ENCODE peak calls at places on chromosomes 11 and 22, in five cellular contexts. B, Y, O, E and P are unnamed samples.

GRCh38 chr11:75592699-75593098 is 30.6 kb downstream of the SERPINH1 start:
- DNase-seq in E (no peak), O (no peak), B (no peak), Y (no peak), P (no peak)

GRCh38 chr11:23509023-23509422 is 648.7 kb upstream of the CCDC179 start:
- DNase-seq in B (no peak), O (peak), E (peak), Y (no peak), P (no peak)

GRCh38 chr22:21829523-21829922 is 37.9 kb downstream of the MAPK1 start:
- DNase-seq in Y (no peak), B (no peak), E (no peak), O (peak), P (no peak)

GRCh38 chr11:107565219-107565937 is at the start of gene ALKBH8:
- DNase-seq in Y (peak), B (no peak), O (peak), E (peak), P (no peak)

GRCh38 chr11:97746832-97747231 is 1273.9 kb upstream of the CNTN5 start:
- DNase-seq in B (no peak), O (no peak), E (no peak), Y (no peak), P (no peak)

GRCh38 chr22:21026783-21027692 is 5.3 kb downstream of the SLC7A4 start:
- DNase-seq in O (peak), E (no peak), Y (no peak), B (no peak), P (no peak)

GRCh38 chr11:22304337-22304961 is 33.7 kb upstream of the SLC17A6 start:
- DNase-seq in Y (peak), B (no peak), E (peak), O (peak), P (no peak)

GRCh38 chr11:111730031-111730430 is 36.2 kb downstream of the PPP2R1B start:
- DNase-seq in B (no peak), Y (no peak), E (peak), O (no peak), P (no peak)

GRCh38 chr11:66718320-66718971 is 10.6 kb downstream of the SPTBN2 start:
- DNase-seq in O (no peak), B (no peak), Y (no peak), E (no peak), P (no peak)

GRCh38 chr22:40007826-40008710 is 13.3 kb downstream of the FAM83F start:
- DNase-seq in Y (no peak), B (no peak), O (no peak), E (no peak), P (no peak)

GRCh38 chr11:7307836-7308235 is 56.1 kb downstream of the SYT9 start:
- DNase-seq in O (no peak), B (no peak), E (no peak), Y (no peak), P (no peak)

GRCh38 chr11:57515332-57516060 is at the start of gene SLC43A1:
- DNase-seq in O (peak), B (no peak), E (peak), Y (no peak), P (no peak)

GRCh38 chr11:35811783-35812182 is 132.1 kb upstream of the LDLRAD3 start:
- DNase-seq in O (no peak), E (no peak), Y (no peak), B (no peak), P (no peak)

GRCh38 chr11:115349427-115349826 is 154.8 kb downstream of the CADM1 start:
- DNase-seq in B (no peak), E (no peak), Y (no peak), O (no peak), P (no peak)

GRCh38 chr11:27254744-27255446 is 108.1 kb downstream of the CCDC34 start:
- DNase-seq in B (no peak), O (peak), Y (no peak), E (no peak), P (no peak)

GRCh38 chr11:69005631-69006368 is 7.2 kb downstream of the MRGPRF start:
- DNase-seq in B (no peak), O (no peak), Y (no peak), E (no peak), P (no peak)

GRCh38 chr11:952406-953385 is 27.0 kb downstream of the AP2A2 start:
- DNase-seq in O (peak), E (peak), B (no peak), Y (peak), P (no peak)

GRCh38 chr11:117885777-117886176 is 9.3 kb upstream of the FXYD6 start:
- DNase-seq in E (peak), Y (no peak), O (no peak), B (no peak), P (no peak)

GRCh38 chr11:128549256-128549944 is 38.0 kb downstream of the ETS1 start:
- DNase-seq in B (no peak), O (no peak), E (peak), Y (no peak), P (no peak)

GRCh38 chr22:30381250-30381649 is 6.0 kb downstream of the RNF215 start:
- DNase-seq in O (no peak), Y (no peak), B (no peak), E (no peak), P (no peak)

GRCh38 chr22:24703101-24703500 is 71.4 kb downstream of the PIWIL3 start:
- DNase-seq in B (no peak), Y (no peak), O (peak), E (no peak), P (no peak)

GRCh38 chr11:474914-475506 is 24.9 kb downstream of the PTDSS2 start:
- DNase-seq in Y (no peak), O (no peak), B (no peak), E (no peak), P (no peak)

GRCh38 chr22:39558950-39559349 is 11.6 kb upstream of the CACNA1I start:
- DNase-seq in Y (no peak), E (no peak), O (no peak), B (no peak), P (no peak)

GRCh38 chr11:35488117-35488516 is 37.3 kb downstream of the PAMR1 start:
- DNase-seq in B (no peak), E (peak), O (peak), Y (no peak), P (no peak)

GRCh38 chr11:74255741-74256369 is 55.6 kb downstream of the P4HA3 start:
- DNase-seq in Y (peak), O (peak), E (peak), B (peak), P (peak)

GRCh38 chr11:67662142-67662805 is 11.7 kb upstream of the ACY3 start:
- DNase-seq in E (no peak), O (no peak), B (no peak), Y (no peak), P (no peak)

GRCh38 chr11:131109256-131109655 is 193.0 kb upstream of the SNX19 start:
- DNase-seq in E (peak), O (peak), B (no peak), Y (peak), P (no peak)

GRCh38 chr11:96303067-96303466 is 39.9 kb downstream of the MAML2 start:
- DNase-seq in O (peak), Y (no peak), E (peak), B (no peak), P (no peak)

GRCh38 chr22:50583294-50583865 is 731 bp upstream of the CHKB start:
- DNase-seq in E (no peak), B (no peak), Y (peak), O (no peak), P (no peak)

DNA sequence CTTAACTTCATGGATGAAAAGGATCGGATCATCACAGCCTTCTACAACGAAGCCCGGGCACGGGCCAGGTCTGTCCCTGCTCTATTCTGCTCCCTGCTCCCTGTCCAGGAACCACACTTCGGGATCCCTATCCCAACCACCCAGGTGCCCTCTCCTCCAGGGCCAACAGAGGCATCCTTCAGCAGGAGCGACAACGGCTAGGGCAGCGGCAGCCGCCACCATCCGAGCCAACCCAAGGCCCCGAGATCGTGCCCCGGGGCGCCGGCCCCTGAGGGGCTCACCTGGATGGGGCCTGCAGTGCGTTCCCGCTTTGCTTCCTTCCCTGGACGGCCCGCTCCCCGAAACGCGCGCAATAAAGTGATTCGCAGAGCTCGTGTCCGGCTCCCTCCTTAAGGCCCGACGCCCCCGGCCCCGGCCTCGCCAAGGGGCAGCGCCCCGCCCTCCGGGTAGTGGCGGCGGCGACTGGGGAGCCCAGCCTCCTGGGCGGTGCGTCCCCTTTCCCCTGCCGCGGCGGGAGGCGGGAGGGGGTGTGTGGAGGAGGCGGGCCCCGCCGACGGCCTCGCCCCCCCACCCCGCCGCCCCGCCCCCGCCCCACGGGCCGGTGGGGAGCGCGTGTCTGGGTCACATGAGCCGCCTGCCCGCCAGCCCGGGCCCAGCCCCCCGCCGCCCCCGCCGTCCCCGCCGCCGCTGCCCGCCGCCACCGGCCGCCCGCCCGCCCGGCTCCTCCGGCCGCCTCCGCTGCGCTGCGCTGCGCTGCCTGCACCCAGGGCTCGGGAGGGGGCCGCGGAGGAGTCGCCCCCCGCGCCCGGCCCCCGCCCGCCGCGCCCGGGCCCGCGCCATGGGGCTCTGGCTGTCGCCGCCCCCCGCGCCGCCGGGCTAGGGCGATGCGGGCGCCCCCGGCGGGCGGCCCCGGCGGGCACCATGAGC is at the start of gene VEGFB:
- DNase-seq in Y (no peak), O (peak), E (peak), B (no peak), P (no peak)
- H3K9ac ChIP-seq in Y (peak), O (peak), E (peak), B (no peak), P (peak)

DNA sequence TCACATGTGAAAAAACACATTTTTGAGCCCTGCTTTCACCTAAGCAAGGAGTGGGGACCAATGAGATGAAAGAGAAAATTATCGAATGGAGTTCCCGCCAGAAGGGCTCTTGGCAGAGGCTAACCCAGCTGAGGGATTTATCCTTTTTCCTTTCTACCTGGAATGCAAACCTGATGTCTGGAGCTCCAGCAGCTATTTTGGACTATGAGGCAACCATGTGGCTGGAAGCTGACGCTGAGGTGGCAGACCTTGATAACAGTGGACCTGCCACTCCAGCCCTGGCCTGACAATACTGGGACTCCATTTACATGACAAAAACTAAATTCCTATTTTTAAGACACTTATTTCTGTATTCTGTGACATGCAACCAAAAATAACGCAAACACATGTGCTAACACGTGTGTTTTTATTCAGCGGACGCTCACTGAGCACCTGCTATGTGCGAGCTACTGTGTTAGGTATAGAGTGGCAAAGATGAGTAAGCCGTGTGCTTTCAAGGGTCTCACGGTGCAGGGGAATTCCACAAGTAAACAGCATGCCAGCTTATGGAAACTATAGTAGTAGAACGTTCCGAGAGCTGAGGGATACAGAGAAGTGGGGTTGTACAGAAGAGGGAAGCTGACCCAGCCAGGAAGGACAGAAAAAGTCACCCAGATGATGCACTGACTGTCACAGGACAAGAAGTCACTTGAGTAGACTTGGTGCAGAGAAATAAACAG is 19.1 kb upstream of the ISX start:
- DNase-seq in O (no peak), B (no peak), Y (no peak), E (no peak), P (no peak)
- H2BK15ac ChIP-seq in O (no peak), B (no peak), Y (no peak), E (no peak), P (no peak)

GRCh38 chr11:14642453-14642852 is 1.2 kb upstream of the PDE3B start:
- DNase-seq in Y (no peak), O (no peak), E (peak), B (no peak), P (no peak)
- H3K9ac ChIP-seq in Y (no peak), O (no peak), E (no peak), B (no peak), P (no peak)

GRCh38 chr22:45952151-45952550 is 24.8 kb downstream of the WNT7B start:
- DNase-seq in Y (no peak), B (no peak), E (no peak), O (no peak), P (no peak)
- H2BK15ac ChIP-seq in Y (no peak), B (no peak), E (no peak), O (no peak), P (peak)